ENCODE peak calls at places on chromosomes 4 and X, in eight cellular contexts. A is progenitor cell of endocrine pancreas, C is upper lobe of left lung, Q is neural crest cell, R is Peyer's patch, D is AG09319, H is uterus, L is choroid plexus epithelial cell. U is an unnamed sample.

GRCh38 chr4:125316781-125317525 is 2.2 kb downstream of the FAT4 start:
- DNase-seq in R (no peak), L (peak), H (peak), A (peak), C (peak), Q (peak), D (no peak), U (peak)

GRCh38 chrX:123188081-123188480 is 4.0 kb downstream of the GRIA3 start:
- DNase-seq in D (no peak), A (no peak), R (no peak), L (no peak), H (no peak), C (no peak), Q (no peak), U (no peak)

GRCh38 chrX:21770631-21771321 is 12.9 kb upstream of the SMPX start:
- DNase-seq in A (no peak), L (no peak), C (no peak), H (no peak), R (no peak), Q (no peak), D (no peak), U (peak)

GRCh38 chr4:3527101-3527913 is 4.9 kb downstream of the LRPAP1 start:
- DNase-seq in Q (no peak), R (no peak), L (no peak), A (no peak), C (no peak), H (no peak), D (no peak), U (no peak)

GRCh38 chr4:150255610-150256580 is 177.7 kb downstream of the DCLK2 start:
- DNase-seq in Q (no peak), D (no peak), A (no peak), R (no peak), C (peak), L (no peak), H (no peak), U (peak)

GRCh38 chr4:182240161-182241130 is 2.8 kb upstream of the TENM3 start:
- DNase-seq in C (no peak), A (no peak), Q (no peak), H (peak), L (peak), D (no peak), R (no peak), U (no peak)

GRCh38 chr4:71453516-71453915 is 114.7 kb downstream of the SLC4A4 start:
- DNase-seq in H (no peak), A (no peak), L (no peak), R (no peak), Q (no peak), C (no peak), D (no peak), U (no peak)

GRCh38 chr4:2860391-2861348 is 17.0 kb downstream of the ADD1 start:
- DNase-seq in R (no peak), L (peak), Q (no peak), A (no peak), H (no peak), C (no peak), D (no peak), U (no peak)

GRCh38 chr4:151219091-151219490 is 57.9 kb upstream of the PRSS48 start:
- DNase-seq in H (no peak), R (no peak), A (no peak), Q (no peak), D (no peak), L (no peak), C (no peak), U (no peak)

GRCh38 chrX:6449946-6450345 is 85.0 kb downstream of the VCX3A start:
- DNase-seq in R (no peak), D (no peak), C (no peak), Q (no peak), L (no peak), H (no peak), A (no peak), U (no peak)

GRCh38 chr4:159016527-159017137 is 86.2 kb upstream of the RAPGEF2 start:
- DNase-seq in R (no peak), L (peak), D (no peak), H (peak), A (no peak), C (no peak), Q (peak), U (no peak)

GRCh38 chr4:138907174-138907573 is 108.4 kb upstream of the NOCT start:
- DNase-seq in A (no peak), Q (no peak), D (no peak), H (no peak), R (no peak), C (no peak), L (no peak), U (no peak)

GRCh38 chr4:138085956-138086355 is 156.2 kb downstream of the SLC7A11 start:
- DNase-seq in Q (no peak), D (no peak), L (no peak), A (no peak), R (no peak), H (no peak), C (no peak), U (no peak)

GRCh38 chr4:81595287-81595686 is 123.6 kb upstream of the RASGEF1B start:
- DNase-seq in C (no peak), A (no peak), D (no peak), Q (no peak), L (no peak), R (no peak), H (no peak), U (no peak)

GRCh38 chr4:42310343-42310742 is 86.9 kb upstream of the SHISA3 start:
- DNase-seq in C (no peak), D (no peak), H (no peak), L (no peak), A (no peak), R (no peak), Q (no peak), U (peak)

GRCh38 chrX:117808413-117808812 is 308.2 kb downstream of the KLHL13 start:
- DNase-seq in D (no peak), R (no peak), L (no peak), A (no peak), H (no peak), Q (no peak), C (no peak), U (no peak)

GRCh38 chrX:103716967-103717366 is 6.3 kb downstream of the TMEM31 start:
- DNase-seq in D (peak), R (no peak), A (no peak), Q (no peak), C (no peak), H (no peak), L (peak), U (no peak)

GRCh38 chrX:1394731-1395501 is 3.0 kb upstream of the SLC25A6 start:
- DNase-seq in C (no peak), R (no peak), H (peak), L (no peak), A (no peak), D (no peak), Q (no peak), U (no peak)

GRCh38 chrX:71144651-71145050 is at the start of gene NLGN3:
- DNase-seq in C (peak), L (no peak), D (no peak), A (no peak), H (no peak), Q (peak), R (no peak), U (no peak)

GRCh38 chrX:71556026-71556425 is 22.2 kb upstream of the GCNA start:
- DNase-seq in A (no peak), D (no peak), L (no peak), Q (no peak), C (no peak), R (no peak), H (no peak), U (no peak)

GRCh38 chrX:3250946-3251345 is 95.5 kb downstream of the MXRA5 start:
- DNase-seq in Q (no peak), D (no peak), C (no peak), A (no peak), H (no peak), L (no peak), R (no peak), U (no peak)

GRCh38 chr4:37882665-37883296 is 8.1 kb upstream of the TBC1D1 start:
- DNase-seq in C (no peak), D (no peak), A (no peak), R (no peak), H (no peak), L (no peak), Q (no peak), U (no peak)
- TF ChIP-seq CTCF in C (no peak), D (no peak), A (no peak), R (no peak), H (no peak), L (no peak), Q (no peak), U (peak)

GRCh38 chr4:91325495-91325894 is 978.3 kb upstream of the GRID2 start:
- DNase-seq in A (no peak), L (peak), Q (no peak), C (no peak), D (no peak), H (no peak), R (no peak), U (peak)

DNA sequence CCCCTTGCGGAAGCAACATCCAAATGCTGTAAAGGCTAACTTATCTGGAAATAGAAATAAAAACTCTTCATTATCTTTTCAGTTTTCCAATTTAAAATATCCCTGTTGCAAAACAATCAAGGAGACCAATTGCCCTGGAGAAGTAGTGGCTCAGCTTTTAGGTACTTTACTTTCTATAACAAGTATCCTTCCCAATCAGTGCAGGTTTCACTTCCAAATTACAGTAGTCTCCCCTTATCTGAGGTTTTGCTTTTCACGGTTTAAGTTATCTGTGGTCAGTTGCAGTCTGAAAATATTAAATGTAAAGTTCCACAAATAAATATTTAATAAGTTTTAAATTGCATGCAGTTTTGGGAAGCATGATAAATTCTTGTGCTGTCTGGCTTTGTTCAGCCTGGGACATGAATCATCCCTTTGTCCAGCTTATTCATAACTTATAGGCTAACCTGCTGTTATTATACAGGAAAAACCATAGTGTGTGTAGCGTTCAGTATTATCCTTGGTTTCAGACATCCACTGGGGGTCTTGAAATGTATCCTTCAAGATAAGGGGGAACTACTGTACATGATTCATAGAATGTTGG is 973.1 kb upstream of the GRID2 start:
- DNase-seq in H (no peak), Q (no peak), L (peak), R (no peak), A (no peak), D (no peak), C (no peak), U (no peak)
- TF ChIP-seq CTCF in H (no peak), Q (no peak), L (no peak), R (no peak), A (no peak), D (no peak), C (no peak), U (no peak)

DNA sequence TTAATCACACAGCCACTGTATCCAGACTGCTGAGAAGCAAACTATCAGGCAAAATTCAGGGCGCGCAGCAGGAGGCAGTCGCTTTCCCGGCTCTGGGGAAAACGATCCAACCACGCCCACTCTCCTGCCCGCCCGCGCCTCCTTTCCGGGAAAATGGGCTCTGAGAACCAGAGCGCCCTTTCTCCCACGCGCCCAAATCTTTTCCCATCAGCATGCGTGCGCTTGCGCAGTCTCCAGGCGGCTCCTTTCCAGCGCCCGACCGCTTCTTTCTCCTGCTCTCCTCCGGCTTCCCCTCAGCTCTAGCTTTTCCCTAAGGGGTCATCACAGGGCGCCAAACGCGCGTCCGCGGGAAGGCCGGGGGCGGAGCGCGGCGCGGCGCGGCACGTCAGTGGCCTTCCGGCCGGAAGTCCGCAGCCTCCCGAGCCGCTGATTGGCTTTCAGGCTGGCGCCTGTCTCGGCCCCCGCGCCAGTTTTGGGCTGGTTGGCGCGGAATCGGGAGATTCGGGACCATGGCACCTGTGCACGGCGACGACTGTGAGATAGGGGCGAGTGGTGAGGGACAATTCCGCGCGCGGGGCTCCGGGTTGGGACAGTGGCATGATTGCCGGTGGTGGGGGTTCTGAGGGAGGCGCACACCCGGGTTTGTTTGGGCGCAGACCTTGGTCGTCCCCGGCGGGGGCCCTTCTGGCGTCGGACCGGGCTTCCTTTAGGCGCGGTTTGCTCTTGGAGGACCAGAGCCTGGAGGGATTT is at the start of gene POLA1:
- DNase-seq in A (peak), C (peak), R (peak), D (peak), Q (peak), L (peak), H (peak), U (peak)
- TF ChIP-seq CTCF in A (peak), C (no peak), R (no peak), D (peak), Q (no peak), L (peak), H (peak), U (peak)

GRCh38 chr4:87053802-87054767 is 119.3 kb downstream of the AFF1 start:
- DNase-seq in Q (no peak), R (no peak), L (no peak), H (no peak), C (no peak), A (no peak), D (no peak), U (no peak)
- TF ChIP-seq CTCF in Q (no peak), R (no peak), L (no peak), H (peak), C (no peak), A (no peak), D (no peak), U (peak)